ENCODE peak calls at places on chromosomes 2 and 18, in ten cellular contexts. One of them, this sample, is unnamed.

GRCh38 chr18:10131783-10132381 is 218.1 kb downstream of the VAPA start:
- DNase-seq in lung: no peak
- DNase-seq in PC-9: no peak
- DNase-seq in heart left ventricle: peak
- DNase-seq in stomach: no peak
- DNase-seq in left lung: no peak
- DNase-seq in HCT116: no peak
- DNase-seq in suprapubic skin: no peak
- DNase-seq in activated CD8-positive, alpha-beta T cell treated with anti-CD3 and anti-CD28 coated beads for 36 hours: no peak
- DNase-seq in AG10803: no peak
- DNase-seq in this sample: no peak

GRCh38 chr18:43078485-43079092 is 36.9 kb downstream of the RIT2 start:
- DNase-seq in activated CD8-positive, alpha-beta T cell treated with anti-CD3 and anti-CD28 coated beads for 36 hours: no peak
- DNase-seq in suprapubic skin: no peak
- DNase-seq in PC-9: no peak
- DNase-seq in heart left ventricle: no peak
- DNase-seq in lung: no peak
- DNase-seq in AG10803: no peak
- DNase-seq in stomach: no peak
- DNase-seq in left lung: no peak
- DNase-seq in HCT116: no peak
- DNase-seq in this sample: no peak

GRCh38 chr2:132974477-132975050 is 304.6 kb upstream of the LYPD1 start:
- DNase-seq in PC-9: no peak
- DNase-seq in heart left ventricle: no peak
- DNase-seq in stomach: no peak
- DNase-seq in left lung: no peak
- DNase-seq in AG10803: no peak
- DNase-seq in suprapubic skin: no peak
- DNase-seq in activated CD8-positive, alpha-beta T cell treated with anti-CD3 and anti-CD28 coated beads for 36 hours: no peak
- DNase-seq in lung: no peak
- DNase-seq in HCT116: no peak
- DNase-seq in this sample: no peak

GRCh38 chr2:161165266-161165665 is 5.0 kb downstream of the TANK start:
- DNase-seq in PC-9: no peak
- DNase-seq in lung: no peak
- DNase-seq in HCT116: no peak
- DNase-seq in stomach: no peak
- DNase-seq in activated CD8-positive, alpha-beta T cell treated with anti-CD3 and anti-CD28 coated beads for 36 hours: no peak
- DNase-seq in left lung: no peak
- DNase-seq in heart left ventricle: no peak
- DNase-seq in suprapubic skin: no peak
- DNase-seq in AG10803: peak
- DNase-seq in this sample: no peak

GRCh38 chr2:178767099-178768060 is 39.8 kb downstream of the TTN start:
- DNase-seq in AG10803: no peak
- DNase-seq in HCT116: no peak
- DNase-seq in PC-9: no peak
- DNase-seq in suprapubic skin: no peak
- DNase-seq in left lung: no peak
- DNase-seq in heart left ventricle: no peak
- DNase-seq in stomach: no peak
- DNase-seq in lung: no peak
- DNase-seq in activated CD8-positive, alpha-beta T cell treated with anti-CD3 and anti-CD28 coated beads for 36 hours: no peak
- DNase-seq in this sample: no peak

GRCh38 chr2:88707003-88707402 is 15.5 kb downstream of the RPIA start:
- DNase-seq in activated CD8-positive, alpha-beta T cell treated with anti-CD3 and anti-CD28 coated beads for 36 hours: no peak
- DNase-seq in HCT116: no peak
- DNase-seq in AG10803: no peak
- DNase-seq in lung: no peak
- DNase-seq in heart left ventricle: no peak
- DNase-seq in PC-9: no peak
- DNase-seq in left lung: no peak
- DNase-seq in stomach: no peak
- DNase-seq in suprapubic skin: no peak
- DNase-seq in this sample: no peak

GRCh38 chr2:240999001-240999791 is 778 bp downstream of the SNED1 start:
- DNase-seq in heart left ventricle: peak
- DNase-seq in AG10803: peak
- DNase-seq in PC-9: no peak
- DNase-seq in HCT116: no peak
- DNase-seq in lung: peak
- DNase-seq in activated CD8-positive, alpha-beta T cell treated with anti-CD3 and anti-CD28 coated beads for 36 hours: no peak
- DNase-seq in suprapubic skin: peak
- DNase-seq in left lung: no peak
- DNase-seq in stomach: peak
- DNase-seq in this sample: peak

GRCh38 chr2:47075361-47076125 is 79.6 kb downstream of the STPG4 start:
- DNase-seq in PC-9: no peak
- DNase-seq in lung: no peak
- DNase-seq in stomach: no peak
- DNase-seq in activated CD8-positive, alpha-beta T cell treated with anti-CD3 and anti-CD28 coated beads for 36 hours: no peak
- DNase-seq in left lung: no peak
- DNase-seq in heart left ventricle: no peak
- DNase-seq in HCT116: no peak
- DNase-seq in AG10803: peak
- DNase-seq in suprapubic skin: no peak
- DNase-seq in this sample: no peak

GRCh38 chr2:10469301-10469700 is 21.2 kb upstream of the ODC1 start:
- DNase-seq in heart left ventricle: no peak
- DNase-seq in HCT116: no peak
- DNase-seq in left lung: peak
- DNase-seq in lung: no peak
- DNase-seq in AG10803: no peak
- DNase-seq in stomach: no peak
- DNase-seq in PC-9: no peak
- DNase-seq in suprapubic skin: peak
- DNase-seq in activated CD8-positive, alpha-beta T cell treated with anti-CD3 and anti-CD28 coated beads for 36 hours: no peak
- DNase-seq in this sample: peak

GRCh38 chr18:37294951-37295350 is 270.6 kb downstream of the CELF4 start:
- DNase-seq in HCT116: no peak
- DNase-seq in lung: no peak
- DNase-seq in left lung: no peak
- DNase-seq in activated CD8-positive, alpha-beta T cell treated with anti-CD3 and anti-CD28 coated beads for 36 hours: peak
- DNase-seq in stomach: no peak
- DNase-seq in PC-9: no peak
- DNase-seq in heart left ventricle: no peak
- DNase-seq in AG10803: peak
- DNase-seq in suprapubic skin: no peak
- DNase-seq in this sample: no peak

GRCh38 chr2:190961918-190962487 is 52.0 kb downstream of the STAT1 start:
- DNase-seq in left lung: no peak
- DNase-seq in lung: no peak
- DNase-seq in heart left ventricle: no peak
- DNase-seq in stomach: no peak
- DNase-seq in activated CD8-positive, alpha-beta T cell treated with anti-CD3 and anti-CD28 coated beads for 36 hours: no peak
- DNase-seq in AG10803: peak
- DNase-seq in PC-9: no peak
- DNase-seq in suprapubic skin: no peak
- DNase-seq in HCT116: no peak
- DNase-seq in this sample: no peak

GRCh38 chr2:43333656-43334144 is 107.3 kb upstream of the ZFP36L2 start:
- DNase-seq in activated CD8-positive, alpha-beta T cell treated with anti-CD3 and anti-CD28 coated beads for 36 hours: no peak
- DNase-seq in HCT116: no peak
- DNase-seq in stomach: no peak
- DNase-seq in left lung: no peak
- DNase-seq in PC-9: no peak
- DNase-seq in AG10803: peak
- DNase-seq in suprapubic skin: no peak
- DNase-seq in lung: no peak
- DNase-seq in heart left ventricle: peak
- DNase-seq in this sample: no peak

GRCh38 chr18:59057969-59058368 is 81.7 kb upstream of the SEC11C start:
- DNase-seq in AG10803: peak
- DNase-seq in PC-9: no peak
- DNase-seq in heart left ventricle: no peak
- DNase-seq in left lung: no peak
- DNase-seq in lung: no peak
- DNase-seq in suprapubic skin: no peak
- DNase-seq in stomach: no peak
- DNase-seq in HCT116: no peak
- DNase-seq in activated CD8-positive, alpha-beta T cell treated with anti-CD3 and anti-CD28 coated beads for 36 hours: no peak
- DNase-seq in this sample: no peak

GRCh38 chr2:196338440-196338839 is 167.1 kb upstream of the STK17B start:
- DNase-seq in suprapubic skin: no peak
- DNase-seq in heart left ventricle: no peak
- DNase-seq in left lung: no peak
- DNase-seq in PC-9: no peak
- DNase-seq in stomach: no peak
- DNase-seq in HCT116: no peak
- DNase-seq in activated CD8-positive, alpha-beta T cell treated with anti-CD3 and anti-CD28 coated beads for 36 hours: no peak
- DNase-seq in lung: no peak
- DNase-seq in AG10803: no peak
- DNase-seq in this sample: no peak

GRCh38 chr2:240836781-240837467 is 16.9 kb upstream of the KIF1A start:
- DNase-seq in left lung: peak
- DNase-seq in suprapubic skin: peak
- DNase-seq in stomach: no peak
- DNase-seq in lung: no peak
- DNase-seq in activated CD8-positive, alpha-beta T cell treated with anti-CD3 and anti-CD28 coated beads for 36 hours: no peak
- DNase-seq in HCT116: no peak
- DNase-seq in AG10803: peak
- DNase-seq in PC-9: no peak
- DNase-seq in heart left ventricle: peak
- DNase-seq in this sample: no peak

GRCh38 chr2:130966149-130967019 is 126.9 kb downstream of the FAM168B start:
- DNase-seq in HCT116: no peak
- DNase-seq in lung: no peak
- DNase-seq in heart left ventricle: no peak
- DNase-seq in activated CD8-positive, alpha-beta T cell treated with anti-CD3 and anti-CD28 coated beads for 36 hours: no peak
- DNase-seq in PC-9: no peak
- DNase-seq in stomach: no peak
- DNase-seq in AG10803: no peak
- DNase-seq in left lung: no peak
- DNase-seq in suprapubic skin: no peak
- DNase-seq in this sample: no peak

GRCh38 chr2:231100990-231101389 is 23.9 kb downstream of the HTR2B start:
- DNase-seq in left lung: no peak
- DNase-seq in lung: no peak
- DNase-seq in heart left ventricle: no peak
- DNase-seq in PC-9: no peak
- DNase-seq in suprapubic skin: no peak
- DNase-seq in AG10803: no peak
- DNase-seq in HCT116: no peak
- DNase-seq in activated CD8-positive, alpha-beta T cell treated with anti-CD3 and anti-CD28 coated beads for 36 hours: no peak
- DNase-seq in stomach: no peak
- DNase-seq in this sample: no peak

GRCh38 chr2:231102772-231103171 is 22.1 kb downstream of the HTR2B start:
- DNase-seq in suprapubic skin: no peak
- DNase-seq in AG10803: peak
- DNase-seq in HCT116: no peak
- DNase-seq in PC-9: no peak
- DNase-seq in heart left ventricle: no peak
- DNase-seq in activated CD8-positive, alpha-beta T cell treated with anti-CD3 and anti-CD28 coated beads for 36 hours: no peak
- DNase-seq in left lung: no peak
- DNase-seq in stomach: no peak
- DNase-seq in lung: no peak
- DNase-seq in this sample: no peak

GRCh38 chr2:231099918-231100317 is 24.9 kb downstream of the HTR2B start:
- DNase-seq in left lung: no peak
- DNase-seq in heart left ventricle: no peak
- DNase-seq in lung: no peak
- DNase-seq in HCT116: no peak
- DNase-seq in activated CD8-positive, alpha-beta T cell treated with anti-CD3 and anti-CD28 coated beads for 36 hours: peak
- DNase-seq in AG10803: no peak
- DNase-seq in suprapubic skin: no peak
- DNase-seq in stomach: no peak
- DNase-seq in PC-9: no peak
- DNase-seq in this sample: no peak

GRCh38 chr2:231104115-231104713 is 20.6 kb downstream of the HTR2B start:
- DNase-seq in HCT116: peak
- DNase-seq in AG10803: peak
- DNase-seq in PC-9: peak
- DNase-seq in suprapubic skin: no peak
- DNase-seq in lung: peak
- DNase-seq in left lung: peak
- DNase-seq in activated CD8-positive, alpha-beta T cell treated with anti-CD3 and anti-CD28 coated beads for 36 hours: peak
- DNase-seq in heart left ventricle: peak
- DNase-seq in stomach: peak
- DNase-seq in this sample: no peak
- TF ChIP-seq CTCF in HCT116: peak
- TF ChIP-seq CTCF in AG10803: peak
- TF ChIP-seq CTCF in PC-9: peak
- TF ChIP-seq CTCF in suprapubic skin: peak
- TF ChIP-seq CTCF in lung: peak
- TF ChIP-seq CTCF in left lung: peak
- TF ChIP-seq CTCF in activated CD8-positive, alpha-beta T cell treated with anti-CD3 and anti-CD28 coated beads for 36 hours: peak
- TF ChIP-seq CTCF in heart left ventricle: peak
- TF ChIP-seq CTCF in stomach: peak
- TF ChIP-seq CTCF in this sample: peak

DNA sequence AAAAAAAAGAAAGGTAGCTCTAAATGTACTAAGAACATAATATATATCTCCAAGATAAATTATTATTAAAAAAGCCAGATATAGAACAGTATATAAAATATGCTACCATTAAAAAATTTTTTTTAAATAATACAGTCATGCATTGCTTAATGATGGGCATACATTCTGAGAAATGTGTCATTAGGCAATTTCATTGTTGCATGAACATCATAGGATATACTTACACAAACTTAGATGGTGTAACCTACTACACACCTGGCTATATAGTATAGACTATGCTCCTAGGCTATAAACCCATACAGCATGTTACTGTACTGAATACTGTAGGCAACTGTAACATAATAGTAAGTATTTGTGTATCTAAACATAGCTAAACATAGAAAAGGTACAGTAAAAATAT is 18.3 kb upstream of the LAPTM4A start:
- DNase-seq in left lung: no peak
- DNase-seq in PC-9: no peak
- DNase-seq in suprapubic skin: no peak
- DNase-seq in stomach: no peak
- DNase-seq in heart left ventricle: no peak
- DNase-seq in HCT116: no peak
- DNase-seq in lung: no peak
- DNase-seq in activated CD8-positive, alpha-beta T cell treated with anti-CD3 and anti-CD28 coated beads for 36 hours: no peak
- DNase-seq in AG10803: no peak
- DNase-seq in this sample: no peak
- TF ChIP-seq CTCF in left lung: no peak
- TF ChIP-seq CTCF in PC-9: no peak
- TF ChIP-seq CTCF in suprapubic skin: no peak
- TF ChIP-seq CTCF in stomach: no peak
- TF ChIP-seq CTCF in heart left ventricle: no peak
- TF ChIP-seq CTCF in HCT116: no peak
- TF ChIP-seq CTCF in lung: no peak
- TF ChIP-seq CTCF in activated CD8-positive, alpha-beta T cell treated with anti-CD3 and anti-CD28 coated beads for 36 hours: no peak
- TF ChIP-seq CTCF in AG10803: no peak
- TF ChIP-seq CTCF in this sample: no peak

GRCh38 chr2:36695746-36696415 is 626 bp upstream of the VIT start:
- DNase-seq in PC-9: no peak
- DNase-seq in heart left ventricle: no peak
- DNase-seq in HCT116: no peak
- DNase-seq in stomach: no peak
- DNase-seq in suprapubic skin: no peak
- DNase-seq in lung: no peak
- DNase-seq in activated CD8-positive, alpha-beta T cell treated with anti-CD3 and anti-CD28 coated beads for 36 hours: no peak
- DNase-seq in AG10803: peak
- DNase-seq in left lung: no peak
- DNase-seq in this sample: no peak
- TF ChIP-seq CTCF in PC-9: no peak
- TF ChIP-seq CTCF in heart left ventricle: no peak
- TF ChIP-seq CTCF in HCT116: no peak
- TF ChIP-seq CTCF in stomach: no peak
- TF ChIP-seq CTCF in suprapubic skin: no peak
- TF ChIP-seq CTCF in lung: no peak
- TF ChIP-seq CTCF in activated CD8-positive, alpha-beta T cell treated with anti-CD3 and anti-CD28 coated beads for 36 hours: no peak
- TF ChIP-seq CTCF in AG10803: peak
- TF ChIP-seq CTCF in left lung: no peak
- TF ChIP-seq CTCF in this sample: no peak

GRCh38 chr2:139790807-139791206 is 1010.6 kb upstream of the NXPH2 start:
- DNase-seq in suprapubic skin: no peak
- DNase-seq in PC-9: no peak
- DNase-seq in HCT116: peak
- DNase-seq in AG10803: peak
- DNase-seq in heart left ventricle: no peak
- DNase-seq in lung: no peak
- DNase-seq in stomach: no peak
- DNase-seq in left lung: no peak
- DNase-seq in activated CD8-positive, alpha-beta T cell treated with anti-CD3 and anti-CD28 coated beads for 36 hours: no peak
- DNase-seq in this sample: no peak
- TF ChIP-seq CTCF in suprapubic skin: no peak
- TF ChIP-seq CTCF in PC-9: peak
- TF ChIP-seq CTCF in HCT116: peak
- TF ChIP-seq CTCF in AG10803: peak
- TF ChIP-seq CTCF in heart left ventricle: no peak
- TF ChIP-seq CTCF in lung: no peak
- TF ChIP-seq CTCF in stomach: no peak
- TF ChIP-seq CTCF in left lung: no peak
- TF ChIP-seq CTCF in activated CD8-positive, alpha-beta T cell treated with anti-CD3 and anti-CD28 coated beads for 36 hours: no peak
- TF ChIP-seq CTCF in this sample: no peak